ENCODE peak calls at places on chromosome 4, in five cellular contexts. Q, S, E, H and D are unnamed samples.

GRCh38 chr4:102438873-102439614 is 62.1 kb upstream of the NFKB1 start:
- DNase-seq in Q (no peak), S (peak; percentile 27), E (no peak), H (no peak), D (no peak)

GRCh38 chr4:82706349-82707000 is 92.1 kb downstream of the SCD5 start:
- DNase-seq in Q (no peak), S (no peak), E (no peak), H (no peak), D (no peak)

GRCh38 chr4:41957634-41958033 is 22.4 kb downstream of the TMEM33 start:
- DNase-seq in Q (no peak), S (peak; percentile 2), E (no peak), H (no peak), D (no peak)

GRCh38 chr4:7330031-7330596 is 104.6 kb downstream of the PSAPL1 start:
- DNase-seq in Q (no peak), S (no peak), E (no peak), H (no peak), D (peak; percentile 32)

GRCh38 chr4:76058888-76059426 is 15.6 kb upstream of the ART3 start:
- DNase-seq in Q (no peak), S (no peak), E (no peak), H (no peak), D (no peak)

GRCh38 chr4:88846232-88846790 is 148.7 kb upstream of the NAP1L5 start:
- DNase-seq in Q (no peak), S (no peak), E (no peak), H (no peak), D (no peak)

GRCh38 chr4:78584863-78585576 is 33.5 kb downstream of the ANXA3 start:
- DNase-seq in Q (no peak), S (peak; percentile 71), E (no peak), H (no peak), D (no peak)

GRCh38 chr4:139137745-139138144 is 39.3 kb downstream of the ELF2 start:
- DNase-seq in Q (no peak), S (no peak), E (no peak), H (no peak), D (no peak)